ENCODE peak calls at places on chromosomes 4 and X, in ten cellular contexts. X, D, J, T, O, Q, V, K, E and F are unnamed samples.
A peak's percentile ranks its signal among the peaks of the same experiment; 100 is the strongest.

GRCh38 chrX:112147206-112147605 is 64.6 kb upstream of the TRPC5 start:
- DNase-seq in X (no peak), E (no peak), O (no peak), D (peak; percentile 26), K (no peak), T (peak; percentile 22), J (peak; percentile 38), Q (peak; percentile 1), V (peak; percentile 34), F (peak; percentile 19)

GRCh38 chrX:81174286-81174685 is 27.4 kb downstream of the HMGN5 start:
- DNase-seq in V (peak; percentile 45), X (peak; percentile 38), D (peak; percentile 18), Q (peak; percentile 2), O (peak; percentile 62), T (peak; percentile 22), K (no peak), E (no peak), J (no peak), F (no peak)

GRCh38 chr4:72207196-72207595 is 175.4 kb downstream of the NPFFR2 start:
- DNase-seq in J (no peak), O (no peak), X (no peak), V (no peak), Q (no peak), E (no peak), D (no peak), K (no peak), T (no peak), F (no peak)

GRCh38 chrX:38484607-38485498 is 76.5 kb upstream of the TSPAN7 start:
- DNase-seq in T (no peak), K (no peak), X (no peak), J (no peak), D (peak; percentile 1), O (no peak), E (no peak), V (no peak), Q (no peak), F (no peak)

GRCh38 chr4:37646237-37646636 is 39.9 kb downstream of the RELL1 start:
- DNase-seq in T (no peak), K (no peak), D (no peak), O (no peak), J (no peak), Q (no peak), V (no peak), E (no peak), X (no peak), F (no peak)

GRCh38 chr4:110245567-110245966 is 47.2 kb upstream of the ELOVL6 start:
- DNase-seq in O (peak; percentile 45), J (no peak), V (peak; percentile 71), D (peak; percentile 44), X (peak; percentile 42), E (no peak), K (no peak), Q (no peak), T (peak; percentile 42), F (no peak)

GRCh38 chrX:11239230-11239629 is 54.0 kb upstream of the AMELX start:
- DNase-seq in Q (no peak), V (peak; percentile 79), T (peak; percentile 18), X (peak; percentile 15), E (no peak), J (no peak), O (peak; percentile 71), K (no peak), D (peak; percentile 67), F (no peak)

GRCh38 chr4:80840396-80840795 is 190.1 kb upstream of the BMP3 start:
- DNase-seq in D (no peak), O (no peak), T (no peak), J (no peak), E (no peak), V (no peak), K (no peak), X (peak; percentile 3), Q (no peak), F (no peak)

GRCh38 chr4:94305468-94306225 is 37.0 kb downstream of the HPGDS start:
- DNase-seq in T (no peak), E (no peak), Q (no peak), O (peak; percentile 36), D (no peak), K (no peak), J (no peak), X (no peak), V (no peak), F (no peak)

GRCh38 chrX:102651968-102652744 is 873 bp downstream of the GPRASP1 start:
- DNase-seq in V (peak; percentile 52), X (peak; percentile 28), E (peak; percentile 79), T (peak; percentile 11), Q (no peak), K (no peak), D (no peak), O (peak; percentile 50), J (peak; percentile 10), F (no peak)

GRCh38 chrX:155662297-155662696 is 49.5 kb upstream of the TMLHE start:
- DNase-seq in E (no peak), Q (no peak), X (no peak), J (peak; percentile 26), O (peak; percentile 7), K (no peak), D (no peak), V (peak; percentile 4), T (no peak), F (no peak)

GRCh38 chrX:318739-319578 is at the start of gene GTPBP6:
- DNase-seq in D (peak; percentile 97), K (peak; percentile 99), E (peak; percentile 100), J (peak; percentile 87), Q (no peak), V (peak; percentile 99), X (peak; percentile 100), O (peak; percentile 100), T (peak; percentile 100), F (no peak)

GRCh38 chrX:100648601-100649417 is 4.8 kb downstream of the SRPX2 start:
- DNase-seq in T (peak; percentile 35), V (peak; percentile 79), E (no peak), X (peak; percentile 91), K (no peak), Q (no peak), O (peak; percentile 87), D (peak; percentile 62), J (no peak), F (peak; percentile 14)

GRCh38 chr4:73103799-73104503 is 34.4 kb upstream of the COX18 start:
- DNase-seq in K (no peak), X (peak; percentile 10), Q (no peak), E (no peak), V (no peak), O (peak; percentile 32), J (no peak), D (peak; percentile 4), T (no peak), F (no peak)

GRCh38 chr4:13268165-13268564 is 216.0 kb downstream of the RAB28 start:
- DNase-seq in E (no peak), K (no peak), T (no peak), O (no peak), D (no peak), J (no peak), Q (no peak), V (no peak), X (no peak), F (no peak)

GRCh38 chrX:47171996-47172395 is 21.6 kb upstream of the UBA1 start:
- DNase-seq in O (no peak), K (no peak), D (no peak), T (no peak), Q (no peak), E (no peak), J (no peak), X (no peak), V (no peak), F (no peak)

GRCh38 chr4:117331817-117332216 is 246.4 kb upstream of the TRAM1L1 start:
- DNase-seq in Q (no peak), E (no peak), V (no peak), K (no peak), T (no peak), D (peak; percentile 41), O (no peak), J (no peak), X (peak; percentile 30), F (no peak)

GRCh38 chrX:39645059-39645895 is 452.5 kb downstream of the BCOR start:
- DNase-seq in V (peak; percentile 92), Q (no peak), K (peak; percentile 58), E (no peak), T (peak; percentile 82), O (peak; percentile 88), J (no peak), D (peak; percentile 83), X (peak; percentile 77), F (no peak)

GRCh38 chr4:168630445-168631187 is 133.8 kb downstream of the PALLD start:
- DNase-seq in Q (no peak), E (no peak), J (no peak), T (peak; percentile 66), D (peak; percentile 82), O (peak; percentile 93), V (peak; percentile 83), X (peak; percentile 95), K (no peak), F (no peak)

GRCh38 chrX:30748337-30748960 is 95.2 kb downstream of the GK start:
- DNase-seq in T (no peak), D (peak; percentile 2), O (peak; percentile 5), Q (no peak), K (no peak), X (no peak), J (no peak), V (no peak), E (no peak), F (no peak)